ENCODE peak calls at places on chromosomes 2 and 18, in nine cellular contexts. A, M, J, C, W, D, E, V and K are unnamed samples.

GRCh38 chr2:26619649-26620605 is 21.2 kb downstream of the CIB4 start:
- DNase-seq in V (no peak), E (no peak), M (no peak), C (no peak), J (peak), W (no peak), A (no peak), D (no peak), K (no peak)

GRCh38 chr2:162113771-162114168 is 38.3 kb downstream of the GCG start:
- DNase-seq in E (no peak), W (no peak), V (peak), M (peak), J (no peak), D (no peak), A (no peak), C (peak), K (no peak)

GRCh38 chr18:56575819-56576663 is 62.4 kb downstream of the TXNL1 start:
- DNase-seq in W (peak), C (no peak), A (peak), V (no peak), D (no peak), J (no peak), E (peak), M (peak), K (peak)

GRCh38 chr2:237995036-237995435 is 28.2 kb downstream of the UBE2F start:
- DNase-seq in A (no peak), E (no peak), J (no peak), C (no peak), V (no peak), D (no peak), W (no peak), M (no peak), K (no peak)

GRCh38 chr2:47041065-47041464 is 114.0 kb downstream of the STPG4 start:
- DNase-seq in V (no peak), A (no peak), M (peak), W (no peak), C (no peak), D (no peak), E (no peak), J (no peak), K (no peak)

GRCh38 chr2:100242891-100243670 is 79.2 kb downstream of the LONRF2 start:
- DNase-seq in W (no peak), M (peak), V (no peak), A (peak), E (peak), J (peak), D (peak), C (no peak), K (peak)

GRCh38 chr18:323253-323622 is 55.4 kb upstream of the THOC1 start:
- DNase-seq in J (no peak), M (peak), V (no peak), E (no peak), A (no peak), C (no peak), W (no peak), D (no peak), K (no peak)

GRCh38 chr2:26533661-26534060 is 55.7 kb upstream of the OTOF start:
- DNase-seq in V (no peak), C (no peak), M (no peak), A (no peak), D (peak), W (no peak), J (peak), E (no peak), K (no peak)

GRCh38 chr2:24454258-24454657 is 36.8 kb upstream of the NCOA1 start:
- DNase-seq in D (no peak), J (no peak), V (no peak), W (no peak), C (no peak), A (no peak), E (no peak), M (peak), K (no peak)

GRCh38 chr2:199757466-199757865 is 93.5 kb downstream of the FTCDNL1 start:
- DNase-seq in D (peak), C (no peak), W (no peak), E (no peak), J (no peak), A (no peak), M (no peak), V (peak), K (no peak)

GRCh38 chr18:24153397-24153796 is 14.5 kb downstream of the CABYR start:
- DNase-seq in D (no peak), A (peak), C (no peak), M (no peak), E (no peak), W (no peak), J (no peak), V (no peak), K (no peak)

DNA sequence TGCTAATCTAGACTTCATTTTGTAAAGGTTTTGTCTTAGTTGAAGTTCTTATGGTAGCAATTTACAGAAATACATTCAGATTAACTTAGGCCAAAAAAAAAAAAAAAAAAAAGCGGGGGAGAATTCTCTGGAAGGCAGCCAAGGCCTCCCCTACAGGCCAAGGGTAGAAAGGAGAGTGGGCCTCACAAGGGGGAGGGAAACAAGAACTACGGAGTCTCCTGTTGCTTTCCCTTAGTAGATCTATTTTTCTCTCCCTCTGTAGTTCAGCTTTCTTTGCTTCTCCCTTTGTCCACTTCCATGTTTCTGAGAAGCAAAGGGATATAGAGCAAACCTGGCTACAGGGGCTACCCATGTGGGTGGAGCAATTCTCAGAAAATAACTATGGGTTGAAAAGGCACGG is 2.4 kb upstream of the STK11IP start:
- DNase-seq in A (no peak), J (no peak), M (peak), C (no peak), D (no peak), E (no peak), V (no peak), W (no peak), K (no peak)
- TF ChIP-seq CTCF in A (no peak), J (no peak), M (no peak), C (no peak), D (no peak), E (no peak), V (no peak), W (peak), K (no peak)

GRCh38 chr2:42795275-42795674 is 2.9 kb upstream of the HAAO start:
- DNase-seq in J (no peak), W (no peak), V (no peak), C (no peak), A (no peak), M (no peak), D (no peak), E (no peak), K (no peak)

GRCh38 chr2:42792583-42793313 is at the start of gene HAAO:
- DNase-seq in A (peak), W (no peak), E (no peak), M (peak), C (peak), V (no peak), J (peak), D (no peak), K (peak)

GRCh38 chr2:42795871-42796301 is 3.5 kb upstream of the HAAO start:
- DNase-seq in C (no peak), D (no peak), E (no peak), M (peak), J (peak), A (no peak), W (peak), V (no peak), K (no peak)

GRCh38 chr2:42793314-42794270 is 1.2 kb upstream of the HAAO start:
- DNase-seq in D (no peak), A (no peak), J (no peak), W (no peak), M (peak), C (peak), E (no peak), V (no peak), K (no peak)

GRCh38 chr2:42794271-42795046 is 2.1 kb upstream of the HAAO start:
- DNase-seq in V (no peak), A (no peak), W (no peak), D (no peak), M (peak), E (no peak), J (peak), C (peak), K (peak)
- TF ChIP-seq CTCF in V (no peak), A (peak), W (peak), D (no peak), M (peak), E (no peak), J (no peak), C (peak), K (no peak)

GRCh38 chr18:8506251-8507049 is 102.8 kb upstream of the RAB12 start:
- DNase-seq in E (no peak), W (no peak), C (no peak), M (no peak), V (no peak), A (no peak), D (no peak), J (no peak), K (no peak)

GRCh38 chr18:8507881-8508280 is 101.4 kb upstream of the RAB12 start:
- DNase-seq in J (no peak), A (no peak), E (no peak), W (no peak), C (no peak), V (no peak), D (no peak), M (no peak), K (no peak)

GRCh38 chr18:8505036-8505435 is 104.2 kb upstream of the RAB12 start:
- DNase-seq in D (no peak), M (no peak), V (no peak), C (no peak), J (no peak), E (no peak), W (no peak), A (no peak), K (no peak)

GRCh38 chr18:8508320-8508719 is 100.9 kb upstream of the RAB12 start:
- DNase-seq in M (no peak), J (no peak), W (no peak), D (no peak), V (no peak), E (no peak), A (no peak), C (no peak), K (no peak)

DNA sequence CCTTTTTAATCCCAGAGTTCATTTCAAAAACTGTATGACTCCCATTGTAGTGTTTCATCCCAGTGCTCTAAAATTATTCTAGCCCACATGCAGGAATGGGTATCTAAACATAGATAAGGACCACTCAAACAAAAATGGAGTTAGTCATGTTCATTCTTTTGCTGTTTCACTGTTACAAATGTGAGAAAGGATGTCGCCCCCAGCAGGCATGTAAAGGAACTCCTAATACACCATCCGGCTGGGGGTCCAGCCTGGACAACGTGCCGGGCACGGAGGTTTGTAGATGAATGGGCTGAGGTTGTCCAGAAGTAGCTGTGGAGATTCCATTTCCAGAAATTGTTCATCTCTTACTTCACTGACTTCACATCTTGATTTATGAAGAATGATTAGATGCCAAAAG is 101.9 kb upstream of the RAB12 start:
- DNase-seq in A (no peak), C (no peak), M (peak), V (no peak), W (no peak), D (no peak), E (peak), J (no peak), K (peak)
- TF ChIP-seq CTCF in A (no peak), C (no peak), M (peak), V (no peak), W (peak), D (no peak), E (peak), J (peak), K (peak)

GRCh38 chr2:176679306-176679705 is 410.1 kb downstream of the MTX2 start:
- DNase-seq in C (no peak), J (no peak), V (no peak), E (no peak), A (no peak), W (no peak), D (no peak), M (no peak), K (no peak)
- TF ChIP-seq CTCF in C (no peak), J (no peak), V (no peak), E (no peak), A (no peak), W (no peak), D (no peak), M (no peak), K (no peak)

GRCh38 chr18:78580835-78581339 is 398.7 kb upstream of the SALL3 start:
- DNase-seq in M (no peak), W (no peak), C (no peak), E (no peak), J (no peak), V (no peak), D (no peak), A (no peak), K (no peak)
- TF ChIP-seq CTCF in M (no peak), W (no peak), C (no peak), E (no peak), J (no peak), V (no peak), D (no peak), A (no peak), K (no peak)

DNA sequence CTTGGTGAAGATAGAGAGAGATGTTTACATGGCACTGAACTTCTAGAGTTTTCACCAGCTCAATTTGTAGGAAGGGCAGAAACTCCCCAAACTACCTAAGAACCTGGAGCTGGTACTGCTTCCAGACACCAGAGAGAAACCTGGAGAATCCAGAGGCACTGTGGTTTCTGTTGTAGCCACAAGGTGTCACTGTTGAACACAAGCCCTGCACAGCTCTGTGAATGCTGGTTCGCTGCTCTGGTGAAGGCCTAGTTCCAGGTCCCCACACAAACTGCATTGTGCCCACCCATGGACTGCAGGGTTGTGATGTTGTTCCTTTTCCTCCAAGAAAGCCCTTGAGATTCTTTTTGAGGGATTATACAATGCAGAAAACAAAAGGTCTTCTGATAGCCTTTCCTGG is 150.5 kb upstream of the HS6ST1 start:
- DNase-seq in W (no peak), E (peak), A (no peak), J (no peak), V (no peak), C (no peak), D (no peak), M (no peak), K (no peak)
- TF ChIP-seq CTCF in W (peak), E (peak), A (no peak), J (peak), V (no peak), C (no peak), D (no peak), M (peak), K (peak)

DNA sequence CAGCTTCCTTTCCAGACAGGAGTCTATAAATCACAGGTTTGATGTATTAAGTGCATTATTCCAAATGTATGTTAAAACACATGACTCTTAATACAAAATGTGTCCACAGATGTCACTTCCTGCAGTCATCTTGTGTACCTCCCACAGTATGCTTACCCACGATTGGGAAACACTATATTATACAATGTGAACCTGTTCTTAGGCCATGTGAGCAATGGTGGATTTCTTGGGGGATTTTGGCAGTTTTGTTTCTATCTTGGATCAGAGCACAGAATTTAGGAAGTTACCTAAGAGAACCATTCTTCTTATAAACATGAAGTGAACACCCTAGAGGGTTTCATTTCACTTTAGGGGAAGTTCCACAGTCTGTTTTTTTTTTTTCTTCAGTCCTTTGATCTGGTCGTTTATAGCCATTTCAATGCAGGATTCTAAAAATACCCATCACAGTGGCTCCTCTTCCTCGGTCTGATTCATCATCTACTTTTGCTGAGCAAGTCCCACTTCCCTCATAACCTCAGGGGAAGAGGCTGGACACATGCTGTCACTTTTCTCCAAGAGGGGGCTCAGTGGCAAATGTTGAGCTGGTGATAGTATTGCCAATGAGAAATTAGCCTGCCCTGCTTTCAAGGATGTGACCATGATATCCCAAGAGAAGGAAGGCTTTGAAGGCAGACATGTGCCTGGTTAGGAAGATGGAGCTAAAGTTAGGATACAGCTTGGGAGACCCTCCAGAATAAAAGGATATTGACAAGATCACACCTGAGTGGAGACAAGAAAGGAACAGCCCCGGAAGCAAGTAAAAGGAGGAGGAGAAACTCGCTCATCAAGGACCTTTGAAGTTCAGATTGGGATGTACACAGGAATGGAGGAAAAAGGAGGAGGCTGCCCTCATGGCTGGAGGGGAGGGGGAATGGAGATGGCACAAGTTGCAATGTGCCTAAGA is 22.6 kb downstream of the PLEK start:
- DNase-seq in C (no peak), E (no peak), W (no peak), A (peak), D (no peak), J (no peak), M (no peak), V (no peak), K (no peak)
- TF ChIP-seq CTCF in C (no peak), E (no peak), W (no peak), A (no peak), D (no peak), J (no peak), M (no peak), V (no peak), K (no peak)

GRCh38 chr2:42077343-42077742 is 29.5 kb downstream of the PKDCC start:
- DNase-seq in E (no peak), J (peak), C (no peak), M (no peak), V (no peak), W (no peak), A (no peak), D (peak), K (no peak)

GRCh38 chr2:42072349-42073118 is 24.7 kb downstream of the PKDCC start:
- DNase-seq in C (no peak), W (peak), M (peak), A (no peak), D (peak), E (no peak), J (peak), V (no peak), K (no peak)

GRCh38 chr2:42076357-42076921 is 28.6 kb downstream of the PKDCC start:
- DNase-seq in V (no peak), M (no peak), W (no peak), D (peak), A (no peak), J (no peak), E (no peak), C (no peak), K (no peak)

GRCh38 chr2:42073739-42074138 is 25.9 kb downstream of the PKDCC start:
- DNase-seq in W (peak), C (no peak), A (no peak), V (no peak), E (no peak), M (no peak), J (no peak), D (no peak), K (no peak)

DNA sequence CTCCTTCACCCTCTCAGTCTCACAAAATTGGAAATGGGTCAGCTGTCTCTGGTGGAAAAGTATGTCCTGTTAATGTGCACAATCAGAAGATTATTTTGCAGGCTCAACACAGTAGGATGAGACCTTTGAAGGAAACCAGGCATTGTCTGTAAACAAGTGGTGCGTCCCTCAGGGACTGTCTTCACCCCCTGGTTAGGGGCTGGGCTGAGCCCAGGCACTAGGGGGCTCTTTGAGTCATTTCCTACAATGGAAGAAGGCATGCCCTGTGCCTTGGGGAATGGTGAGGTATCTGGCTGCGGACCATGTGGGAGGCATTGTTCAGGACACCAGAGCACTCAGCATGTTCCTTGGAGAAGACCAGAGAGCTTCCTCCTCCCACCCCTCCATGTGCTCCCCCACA is 26.8 kb downstream of the PKDCC start:
- DNase-seq in W (no peak), D (peak), A (no peak), M (no peak), E (no peak), C (no peak), V (no peak), J (no peak), K (no peak)
- TF ChIP-seq CTCF in W (no peak), D (no peak), A (no peak), M (peak), E (peak), C (no peak), V (no peak), J (no peak), K (no peak)